ENCODE peak calls at places on chromosome 19, in eight cellular contexts. I is CD4-positive, CD25-positive, alpha-beta regulatory T cell; H is left ventricle myocardium inferior; K is ascending aorta; Y is testis; N is gastrocnemius medialis; X is tibial nerve; O is esophagus squamous epithelium. A is an unnamed sample.

GRCh38 chr19:51370230-51370629 is 1.4 kb upstream of the CLDND2 start:
- DNase-seq in I (no peak), H (no peak), K (no peak), Y (no peak), N (no peak), X (no peak), O (no peak), A (no peak)

GRCh38 chr19:3687774-3688706 is 12.2 kb downstream of the PIP5K1C start:
- DNase-seq in I (peak; percentile 38), H (no peak), K (no peak), Y (no peak), N (no peak), X (no peak), O (no peak), A (peak; percentile 91)

GRCh38 chr19:3094638-3095374 is 644 bp downstream of the GNA11 start:
- DNase-seq in I (peak; percentile 26), H (no peak), K (no peak), Y (no peak), N (no peak), X (no peak), O (no peak), A (no peak)

GRCh38 chr19:7265963-7266362 is 28.3 kb downstream of the INSR start:
- DNase-seq in I (no peak), H (no peak), K (no peak), Y (no peak), N (peak; percentile 53), X (no peak), O (no peak), A (no peak)

GRCh38 chr19:55406869-55407624 is 541 bp downstream of the UBE2S start:
- DNase-seq in I (no peak), H (peak; percentile 34), K (no peak), Y (no peak), N (no peak), X (no peak), O (no peak), A (peak; percentile 30)

GRCh38 chr19:46546194-46546896 is 50.7 kb upstream of the PNMA8B start:
- DNase-seq in I (no peak), H (no peak), K (no peak), Y (peak; percentile 56), N (peak; percentile 9), X (peak; percentile 13), O (no peak), A (no peak)

GRCh38 chr19:53424968-53425597 is 6.7 kb upstream of the ZNF761 start:
- DNase-seq in I (peak; percentile 64), H (peak; percentile 70), K (peak; percentile 16), Y (peak; percentile 88), N (peak; percentile 35), X (peak; percentile 71), O (no peak), A (no peak)

GRCh38 chr19:13277104-13277809 is 127.0 kb downstream of the IER2 start:
- DNase-seq in I (peak; percentile 82), H (peak; percentile 31), K (no peak), Y (peak; percentile 63), N (peak; percentile 15), X (peak; percentile 79), O (no peak), A (peak; percentile 78)

GRCh38 chr19:3129112-3129511 is 6.7 kb upstream of the GNA15 start:
- DNase-seq in I (no peak), H (no peak), K (no peak), Y (no peak), N (no peak), X (peak; percentile 54), O (no peak), A (no peak)

GRCh38 chr19:32691291-32691951 is at the start of gene NUDT19:
- DNase-seq in I (peak; percentile 71), H (peak; percentile 90), K (peak; percentile 51), Y (peak; percentile 92), N (peak; percentile 81), X (peak; percentile 51), O (no peak), A (peak; percentile 87)

GRCh38 chr19:16373539-16373938 is 48.9 kb downstream of the KLF2 start:
- DNase-seq in I (no peak), H (peak; percentile 16), K (no peak), Y (peak; percentile 85), N (no peak), X (peak; percentile 84), O (no peak), A (no peak)

GRCh38 chr19:16342002-16342715 is 17.5 kb downstream of the KLF2 start:
- DNase-seq in I (peak; percentile 43), H (peak; percentile 39), K (no peak), Y (peak; percentile 70), N (peak; percentile 65), X (no peak), O (no peak), A (no peak)

GRCh38 chr19:55255618-55256423 is 3.0 kb downstream of the PPP6R1 start:
- DNase-seq in I (peak; percentile 20), H (no peak), K (no peak), Y (no peak), N (no peak), X (no peak), O (no peak), A (peak; percentile 33)

GRCh38 chr19:43735957-43736356 is 18.8 kb downstream of the SMG9 start:
- DNase-seq in I (no peak), H (no peak), K (no peak), Y (no peak), N (no peak), X (no peak), O (no peak), A (no peak)

GRCh38 chr19:47779524-47780214 is 1.2 kb downstream of the SELENOW start:
- DNase-seq in I (no peak), H (peak; percentile 83), K (peak; percentile 45), Y (peak; percentile 43), N (peak; percentile 82), X (peak; percentile 45), O (no peak), A (no peak)

GRCh38 chr19:33550741-33551140 is 29.1 kb upstream of the PEPD start:
- DNase-seq in I (no peak), H (no peak), K (no peak), Y (no peak), N (no peak), X (no peak), O (no peak), A (no peak)

GRCh38 chr19:33219261-33219812 is 6.3 kb downstream of the SLC7A10 start:
- DNase-seq in I (no peak), H (no peak), K (no peak), Y (peak; percentile 69), N (no peak), X (no peak), O (no peak), A (no peak)

GRCh38 chr19:55581145-55581827 is 638 bp upstream of the ZNF579 start:
- DNase-seq in I (no peak), H (no peak), K (no peak), Y (peak; percentile 39), N (no peak), X (no peak), O (no peak), A (no peak)

GRCh38 chr19:39409886-39410619 is 2.4 kb upstream of the PLEKHG2 start:
- DNase-seq in I (peak; percentile 79), H (peak; percentile 87), K (peak; percentile 53), Y (peak; percentile 84), N (peak; percentile 70), X (peak; percentile 73), O (no peak), A (peak; percentile 39)

GRCh38 chr19:6706633-6706958 is 13.9 kb downstream of the C3 start:
- DNase-seq in I (no peak), H (no peak), K (no peak), Y (no peak), N (no peak), X (no peak), O (no peak), A (no peak)

GRCh38 chr19:13025819-13026477 is 30.7 kb downstream of the NFIX start:
- DNase-seq in I (no peak), H (no peak), K (no peak), Y (no peak), N (no peak), X (no peak), O (no peak), A (no peak)

GRCh38 chr19:13152854-13153626 is 2.8 kb downstream of the IER2 start:
- DNase-seq in I (peak; percentile 97), H (peak; percentile 94), K (peak; percentile 86), Y (peak; percentile 89), N (peak; percentile 89), X (peak; percentile 99), O (peak; percentile 62), A (peak; percentile 74)

GRCh38 chr19:30691767-30692516 is 319.8 kb downstream of the ZNF536 start:
- DNase-seq in I (no peak), H (no peak), K (no peak), Y (no peak), N (no peak), X (peak; percentile 34), O (no peak), A (no peak)

GRCh38 chr19:54424201-54424600 is 8.9 kb downstream of the TTYH1 start:
- DNase-seq in I (no peak), H (no peak), K (no peak), Y (no peak), N (no peak), X (no peak), O (no peak), A (no peak)

GRCh38 chr19:11023635-11024168 is 62.9 kb downstream of the SMARCA4 start:
- DNase-seq in I (no peak), H (no peak), K (no peak), Y (no peak), N (no peak), X (no peak), O (no peak), A (no peak)
- H3K4me1 ChIP-seq in I (no peaks in the 10 kb centered on the region), H (no peaks in the 10 kb centered on the region), K (no peaks in the 10 kb centered on the region), Y (peaks cover 13% of the 10 kb centered on the region), N (no peaks in the 10 kb centered on the region), X (peaks cover 20% of the 10 kb centered on the region), O (no peaks in the 10 kb centered on the region), A (no peaks in the 10 kb centered on the region)

GRCh38 chr19:8438236-8438635 is 6.5 kb upstream of the HNRNPM start:
- DNase-seq in I (no peak), H (no peak), K (no peak), Y (no peak), N (no peak), X (no peak), O (no peak), A (no peak)
- H3K4me1 ChIP-seq in I (no peaks in the 10 kb centered on the region), H (peaks cover 12% of the 10 kb centered on the region), K (peaks cover 11% of the 10 kb centered on the region), Y (no peaks in the 10 kb centered on the region), N (no peaks in the 10 kb centered on the region), X (peaks cover 13% of the 10 kb centered on the region), O (peaks cover 12% of the 10 kb centered on the region), A (no peaks in the 10 kb centered on the region)

GRCh38 chr19:1907563-1908363 is 2.6 kb downstream of the ADAT3 start:
- DNase-seq in I (no peak), H (no peak), K (no peak), Y (no peak), N (no peak), X (no peak), O (no peak), A (no peak)
- H3K4me1 ChIP-seq in I (peaks cover 20% of the 10 kb centered on the region), H (peaks cover 19% of the 10 kb centered on the region), K (peaks cover 13% of the 10 kb centered on the region), Y (peaks cover 19% of the 10 kb centered on the region), N (peaks cover 15% of the 10 kb centered on the region), X (peaks cover 60% of the 10 kb centered on the region), O (peaks cover 51% of the 10 kb centered on the region), A (peaks cover 23% of the 10 kb centered on the region)

DNA sequence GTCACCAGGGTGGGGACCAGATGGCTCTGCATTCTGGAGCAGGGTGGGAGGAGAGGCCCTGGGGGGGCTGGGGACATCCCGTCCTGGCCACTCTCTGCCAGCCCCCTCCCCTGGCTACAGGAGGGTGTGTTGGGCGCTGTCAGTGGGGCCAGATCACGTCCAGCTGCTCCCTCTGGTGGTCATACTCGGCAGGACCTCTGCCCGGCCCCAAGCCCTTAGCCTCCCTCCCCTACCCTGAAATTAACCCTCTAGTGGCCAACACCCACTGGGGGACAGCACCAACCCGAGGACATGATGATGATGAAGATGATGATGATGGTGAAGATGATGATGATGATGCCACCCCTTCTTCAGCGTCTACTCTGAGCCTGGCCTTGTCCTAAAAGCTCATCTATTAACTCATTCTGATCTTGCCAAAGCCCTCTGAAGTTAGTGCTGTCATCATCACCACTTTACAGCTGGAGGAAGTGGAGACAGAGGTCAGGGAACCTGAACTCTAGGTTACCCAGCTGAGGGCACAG is 590 bp upstream of the LGI4 start:
- DNase-seq in I (peak; percentile 54), H (peak; percentile 84), K (no peak), Y (peak; percentile 81), N (peak; percentile 67), X (peak; percentile 90), O (no peak), A (peak; percentile 64)
- H3K4me1 ChIP-seq in I (peaks cover 3% of the 10 kb centered on the region), H (peaks cover 51% of the 10 kb centered on the region), K (peaks cover 24% of the 10 kb centered on the region), Y (no peaks in the 10 kb centered on the region), N (peaks cover 33% of the 10 kb centered on the region), X (peaks cover 53% of the 10 kb centered on the region), O (peaks cover 20% of the 10 kb centered on the region), A (peaks cover 8% of the 10 kb centered on the region)

A was measured in MM.1S.